ENCODE peak calls at places on chromosomes 11 and 22, in four cellular contexts. E is small intestine, Q is ovary, M is neural progenitor cell. H is an unnamed sample.

GRCh38 chr11:134524876-134525845 is 113.1 kb upstream of the B3GAT1 start:
- DNase-seq in E (no peak), Q (no peak), M (no peak), H (peak)

GRCh38 chr11:123330471-123330870 is 99.6 kb upstream of the GRAMD1B start:
- DNase-seq in E (no peak), Q (no peak), M (no peak), H (no peak)

GRCh38 chr11:103947566-103947919 is 88.9 kb upstream of the DDI1 start:
- DNase-seq in E (no peak), Q (no peak), M (no peak), H (no peak)

GRCh38 chr22:29994941-29995340 is 85.3 kb upstream of the HORMAD2 start:
- DNase-seq in E (peak), Q (no peak), M (no peak), H (no peak)

GRCh38 chr22:46262449-46263207 is 515 bp downstream of the PKDREJ start:
- DNase-seq in E (peak), Q (peak), M (peak), H (peak)

GRCh38 chr22:31800065-31800464 is 46.2 kb downstream of the DEPDC5 start:
- DNase-seq in E (no peak), Q (no peak), M (no peak), H (no peak)

GRCh38 chr11:61800331-61801281 is 7.9 kb downstream of the FEN1 start:
- DNase-seq in E (no peak), Q (no peak), M (no peak), H (no peak)

GRCh38 chr11:103633037-103633788 is 403.2 kb upstream of the DDI1 start:
- DNase-seq in E (no peak), Q (no peak), M (no peak), H (no peak)

GRCh38 chr22:27866136-27867091 is 52.6 kb downstream of the PITPNB start:
- DNase-seq in E (no peak), Q (peak), M (no peak), H (no peak)

GRCh38 chr11:9130297-9130696 is 38.9 kb upstream of the SCUBE2 start:
- DNase-seq in E (no peak), Q (no peak), M (no peak), H (no peak)

GRCh38 chr11:84514436-84514835 is 1112.7 kb downstream of the DLG2 start:
- DNase-seq in E (no peak), Q (no peak), M (no peak), H (no peak)

GRCh38 chr11:32400196-32400595 is 35.1 kb downstream of the WT1 start:
- DNase-seq in E (no peak), Q (no peak), M (no peak), H (no peak)

DNA sequence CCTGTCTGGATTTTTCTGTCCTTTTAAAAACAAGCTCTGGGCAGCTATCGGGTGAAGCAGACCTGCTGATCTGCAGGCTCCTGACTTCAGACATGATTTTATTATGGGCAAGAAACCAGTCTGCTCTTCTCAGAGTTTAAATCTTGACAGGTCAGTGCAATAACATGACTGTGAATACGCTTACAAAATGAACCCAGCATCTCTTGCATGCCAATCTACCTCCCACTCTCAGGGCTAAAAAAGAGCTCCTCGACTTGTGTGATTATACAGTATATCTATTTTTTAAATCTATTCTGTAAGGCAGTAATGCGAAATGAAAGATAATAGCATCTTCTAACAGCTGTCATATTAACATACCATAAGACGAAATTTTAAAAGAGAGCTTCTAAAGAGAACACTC is 18.7 kb upstream of the ASPHD2 start:
- DNase-seq in E (no peak), Q (no peak), M (no peak), H (no peak)
- H3K27ac ChIP-seq in E (no peak), Q (no peak), M (no peak), H (no peak)

GRCh38 chr22:37849089-37849751 is at the start of gene EIF3L:
- DNase-seq in E (peak), Q (peak), M (peak), H (peak)
- H3K27ac ChIP-seq in E (peak), Q (peak), M (peak), H (peak)

GRCh38 chr11:58691675-58692074 is 40.1 kb downstream of the GLYAT start:
- DNase-seq in E (no peak), Q (no peak), M (no peak), H (no peak)
- H3K27ac ChIP-seq in E (no peak), Q (no peak), M (no peak), H (no peak)

GRCh38 chr11:23124249-23124648 is 264.0 kb upstream of the CCDC179 start:
- DNase-seq in E (no peak), Q (no peak), M (no peak), H (no peak)
- H3K27ac ChIP-seq in E (no peak), Q (no peak), M (no peak), H (no peak)

GRCh38 chr11:58058276-58059010 is 27.7 kb downstream of the OR6Q1 start:
- DNase-seq in E (peak), Q (no peak), M (no peak), H (no peak)
- H3K27ac ChIP-seq in E (no peak), Q (no peak), M (no peak), H (peak)

H was measured in left ventricle myocardium inferior.